ENCODE peak calls at places on chromosomes 7 and 10, in four cellular contexts. I, F, J and S are unnamed samples.

GRCh38 chr7:3439333-3440030 is 138.4 kb downstream of the SDK1 start:
- DNase-seq in I (peak; percentile 99), F (no peak), J (no peak), S (peak; percentile 60)

GRCh38 chr10:59499460-59499859 is 137.1 kb upstream of the FAM13C start:
- DNase-seq in I (no peak), F (no peak), J (no peak), S (no peak)

GRCh38 chr10:101260764-101261341 is 31.6 kb upstream of the LBX1 start:
- DNase-seq in I (no peak), F (peak; percentile 19), J (no peak), S (no peak)

GRCh38 chr10:102555781-102556328 is 52.1 kb downstream of the SUFU start:
- DNase-seq in I (peak; percentile 88), F (no peak), J (no peak), S (no peak)

GRCh38 chr10:4758256-4758655 is 67.8 kb upstream of the AKR1E2 start:
- DNase-seq in I (peak; percentile 33), F (no peak), J (no peak), S (no peak)

GRCh38 chr7:155884225-155885161 is 72.2 kb upstream of the SHH start:
- DNase-seq in I (no peak), F (no peak), J (no peak), S (no peak)

GRCh38 chr10:28135258-28135657 is 136.4 kb upstream of the ODAD2 start:
- DNase-seq in I (peak; percentile 16), F (no peak), J (no peak), S (no peak)

GRCh38 chr10:78203915-78204818 is 170.5 kb downstream of the RPS24 start:
- DNase-seq in I (no peak), F (no peak), J (no peak), S (peak; percentile 34)

GRCh38 chr7:25913574-25914224 is 238.3 kb upstream of the NFE2L3 start:
- DNase-seq in I (no peak), F (no peak), J (no peak), S (no peak)

GRCh38 chr7:31100445-31100844 is 48.3 kb downstream of the ADCYAP1R1 start:
- DNase-seq in I (peak; percentile 32), F (no peak), J (no peak), S (no peak)

GRCh38 chr7:19404912-19405329 is 259.7 kb upstream of the FERD3L start:
- DNase-seq in I (peak; percentile 99), F (no peak), J (no peak), S (peak; percentile 83)

GRCh38 chr10:65273063-65273462 is 1652.8 kb upstream of the LRRTM3 start:
- DNase-seq in I (no peak), F (no peak), J (no peak), S (no peak)

GRCh38 chr7:15403315-15403714 is 158.5 kb downstream of the AGMO start:
- DNase-seq in I (no peak), F (no peak), J (no peak), S (no peak)

GRCh38 chr10:124323806-124324205 is 94.9 kb downstream of the OAT start:
- DNase-seq in I (no peak), F (no peak), J (no peak), S (no peak)

GRCh38 chr10:91643700-91644099 is 10.8 kb upstream of the PPP1R3C start:
- DNase-seq in I (no peak), F (no peak), J (no peak), S (no peak)

GRCh38 chr7:98679741-98680140 is 62.7 kb downstream of the NPTX2 start:
- DNase-seq in I (no peak), F (no peak), J (no peak), S (no peak)

GRCh38 chr7:67371429-67372305 is 375.0 kb downstream of the TYW1 start:
- DNase-seq in I (peak; percentile 66), F (peak; percentile 87), J (peak; percentile 21), S (peak; percentile 71)

GRCh38 chr10:99694171-99694570 is 34.9 kb downstream of the ENTPD7 start:
- DNase-seq in I (peak; percentile 91), F (no peak), J (no peak), S (no peak)

GRCh38 chr10:118698421-118698820 is 56.3 kb downstream of the CACUL1 start:
- DNase-seq in I (peak; percentile 72), F (peak; percentile 23), J (peak; percentile 80), S (peak; percentile 39)

GRCh38 chr10:81034376-81034775 is 496.7 kb downstream of the SH2D4B start:
- DNase-seq in I (no peak), F (no peak), J (no peak), S (no peak)

GRCh38 chr10:5466451-5466996 is 32.8 kb downstream of the CALML5 start:
- DNase-seq in I (peak; percentile 82), F (peak; percentile 74), J (no peak), S (no peak)

GRCh38 chr7:3978839-3979238 is 677.8 kb downstream of the SDK1 start:
- DNase-seq in I (no peak), F (no peak), J (no peak), S (no peak)

GRCh38 chr7:133077394-133077793 is 4.5 kb downstream of the CHCHD3 start:
- DNase-seq in I (no peak), F (no peak), J (no peak), S (no peak)

GRCh38 chr10:80278480-80278879 is 11.0 kb downstream of the MAT1A start:
- DNase-seq in I (no peak), F (no peak), J (no peak), S (no peak)

GRCh38 chr10:79250259-79250658 is 97.0 kb upstream of the PPIF start:
- DNase-seq in I (no peak), F (no peak), J (no peak), S (no peak)

GRCh38 chr7:26620352-26620751 is 244.0 kb downstream of the SKAP2 start:
- DNase-seq in I (no peak), F (peak; percentile 79), J (no peak), S (peak; percentile 18)

GRCh38 chr10:86956195-86956840 is 1.1 kb downstream of the MMRN2 start:
- DNase-seq in I (no peak), F (no peak), J (no peak), S (no peak)

GRCh38 chr10:77628906-77629730 is 8.5 kb downstream of the KCNMA1 start:
- DNase-seq in I (peak; percentile 58), F (no peak), J (no peak), S (peak; percentile 65)

GRCh38 chr10:34689053-34689452 is 126.0 kb downstream of the PARD3 start:
- DNase-seq in I (peak; percentile 68), F (no peak), J (no peak), S (no peak)

GRCh38 chr7:120920588-120920987 is 30.0 kb upstream of the ING3 start:
- DNase-seq in I (no peak), F (no peak), J (no peak), S (no peak)

GRCh38 chr7:55552320-55553086 is 19.8 kb downstream of the VOPP1 start:
- DNase-seq in I (peak; percentile 90), F (no peak), J (no peak), S (peak; percentile 37)

GRCh38 chr10:103457176-103457712 is 1.5 kb downstream of the CALHM1 start:
- DNase-seq in I (no peak), F (no peak), J (no peak), S (no peak)

GRCh38 chr7:11450246-11450645 is 381.8 kb downstream of the THSD7A start:
- DNase-seq in I (no peak), F (no peak), J (no peak), S (no peak)

DNA sequence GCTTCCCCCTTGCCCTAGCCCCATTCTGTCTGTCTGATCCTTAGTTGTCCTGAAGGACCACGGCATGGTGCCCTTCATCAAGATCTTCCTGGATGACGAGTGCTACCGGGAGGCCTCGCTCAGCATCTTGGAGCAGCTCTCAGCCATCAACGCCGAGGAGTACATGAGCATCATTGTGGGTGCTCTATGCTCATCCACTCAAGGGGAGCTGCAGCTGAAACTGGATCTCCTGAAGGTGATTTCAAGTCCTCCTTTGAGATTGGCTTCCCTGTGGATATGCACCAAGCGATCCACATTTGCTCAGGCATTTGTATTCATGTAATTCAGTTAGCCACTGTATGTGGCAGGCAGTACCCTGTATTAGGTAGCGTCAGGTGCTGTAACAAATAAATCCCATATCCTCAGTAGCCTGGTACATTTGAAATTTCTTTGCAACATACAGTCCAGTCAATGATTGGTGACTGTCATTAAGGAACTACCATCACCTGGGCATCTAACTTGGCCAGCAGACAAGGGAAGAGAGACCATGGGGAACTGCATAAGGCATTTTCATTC is 51.2 kb downstream of the WDFY4 start:
- DNase-seq in I (no peak), F (no peak), J (no peak), S (no peak)
- TF ChIP-seq CEBPB in I (no peak), F (no peak), J (no peak), S (no peak)

DNA sequence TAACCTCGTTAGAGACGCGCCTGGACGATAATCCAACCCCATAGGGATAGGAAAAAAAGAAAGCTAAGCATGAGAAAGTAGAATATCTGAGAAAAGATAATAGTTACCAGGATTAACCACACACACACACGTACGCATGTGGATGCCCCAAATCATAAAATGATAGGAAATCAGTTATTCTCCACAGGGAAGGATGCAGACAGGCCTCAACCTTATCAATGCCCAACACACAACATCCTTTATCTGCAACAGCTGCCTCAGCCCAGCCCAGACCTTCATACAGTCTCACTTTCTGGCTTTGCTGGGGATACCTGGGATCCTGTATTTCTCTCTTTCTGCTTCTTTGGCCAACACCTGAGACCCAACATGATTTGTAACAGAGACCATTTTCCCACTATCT is 123.0 kb downstream of the NOC3L start:
- DNase-seq in I (no peak), F (no peak), J (no peak), S (no peak)
- TF ChIP-seq RCOR1 in I (no peak), F (no peak), J (no peak), S (no peak)

DNA sequence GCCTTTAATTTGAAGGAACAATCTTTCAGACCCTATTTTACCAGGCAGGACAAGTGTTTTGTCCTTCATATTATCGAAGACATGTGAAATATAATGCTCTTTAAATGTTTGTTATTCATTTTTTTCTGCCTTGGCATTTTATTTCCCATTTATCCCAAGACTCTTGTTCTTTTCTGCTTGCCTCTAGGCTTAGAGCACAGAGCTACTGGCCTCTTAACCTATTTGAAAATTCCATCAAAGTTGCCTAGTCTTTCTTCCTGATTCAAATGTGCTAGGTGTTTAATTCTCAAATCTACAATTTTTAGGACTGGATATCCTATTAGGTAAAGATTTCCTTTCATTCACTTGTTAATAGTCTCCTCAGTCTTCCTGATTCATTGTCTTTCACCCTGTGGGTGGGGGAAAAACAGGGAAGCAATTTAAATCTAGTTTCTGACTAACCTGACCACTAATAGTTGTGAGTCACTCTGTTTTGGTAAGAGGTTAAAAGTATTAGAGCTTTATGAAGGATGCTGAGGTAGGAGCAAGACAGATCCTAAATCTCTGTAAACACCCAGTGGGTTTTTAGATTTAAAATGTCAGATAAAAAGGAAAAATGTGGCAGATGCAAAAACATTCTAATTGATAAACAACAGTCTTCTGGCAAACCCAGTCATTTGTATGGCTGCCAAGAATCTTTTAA is 1.5 kb downstream of the LIPK start:
- DNase-seq in I (peak; percentile 81), F (no peak), J (no peak), S (no peak)
- TF ChIP-seq CEBPB in I (no peak), F (no peak), J (no peak), S (no peak)

GRCh38 chr7:40489844-40490602 is 355.2 kb downstream of the SUGCT start:
- DNase-seq in I (no peak), F (no peak), J (no peak), S (no peak)

GRCh38 chr7:40490603-40490924 is 355.8 kb downstream of the SUGCT start:
- DNase-seq in I (no peak), F (no peak), J (no peak), S (no peak)

GRCh38 chr7:40498933-40499332 is 364.1 kb downstream of the SUGCT start:
- DNase-seq in I (no peak), F (no peak), J (no peak), S (no peak)

GRCh38 chr7:40493609-40494041 is 358.8 kb downstream of the SUGCT start:
- DNase-seq in I (no peak), F (no peak), J (no peak), S (no peak)
- TF ChIP-seq RCOR1 in I (no peak), F (no peak), J (no peak), S (no peak)